ENCODE peak calls at places on chromosomes 3 and 15, in five cellular contexts. U, N, P, H and F are unnamed samples.

GRCh38 chr3:43867673-43868072 is 176.9 kb downstream of the ABHD5 start:
- DNase-seq in U (no peak), N (peak; percentile 86), P (peak; percentile 79), H (no peak), F (peak; percentile 46)

GRCh38 chr3:169661567-169662214 is 1.8 kb downstream of the MECOM start:
- DNase-seq in U (peak; percentile 27), N (no peak), P (peak; percentile 51), H (peak; percentile 65), F (no peak)

GRCh38 chr3:12758025-12758830 is 831 bp downstream of the TMEM40 start:
- DNase-seq in U (no peak), N (peak; percentile 27), P (peak; percentile 83), H (peak; percentile 53), F (no peak)

GRCh38 chr3:19934098-19934566 is at the start of gene EFHB:
- DNase-seq in U (peak; percentile 48), N (no peak), P (peak; percentile 27), H (no peak), F (no peak)

GRCh38 chr3:53312832-53313231 is 34.5 kb downstream of the DCP1A start:
- DNase-seq in U (no peak), N (no peak), P (no peak), H (no peak), F (no peak)

GRCh38 chr3:67783281-67784250 is 129.2 kb upstream of the SUCLG2 start:
- DNase-seq in U (no peak), N (no peak), P (peak; percentile 29), H (no peak), F (no peak)

GRCh38 chr3:160473233-160473632 is 23.6 kb upstream of the TRIM59 start:
- DNase-seq in U (no peak), N (peak; percentile 57), P (peak; percentile 94), H (no peak), F (no peak)

GRCh38 chr3:4532535-4533112 is 39.5 kb downstream of the ITPR1 start:
- DNase-seq in U (no peak), N (no peak), P (no peak), H (no peak), F (no peak)

GRCh38 chr15:64050281-64051092 is 4.2 kb upstream of the DAPK2 start:
- DNase-seq in U (no peak), N (no peak), P (no peak), H (no peak), F (no peak)

GRCh38 chr15:66249623-66250174 is 3.9 kb downstream of the MEGF11 start:
- DNase-seq in U (no peak), N (no peak), P (no peak), H (no peak), F (no peak)

GRCh38 chr3:52527732-52528595 is 5.7 kb downstream of the NT5DC2 start:
- DNase-seq in U (no peak), N (no peak), P (no peak), H (no peak), F (no peak)

GRCh38 chr15:99135194-99135593 is 30.3 kb downstream of the SYNM start:
- DNase-seq in U (peak; percentile 7), N (no peak), P (peak; percentile 37), H (peak; percentile 59), F (no peak)

GRCh38 chr3:171972965-171973364 is 66.4 kb upstream of the FNDC3B start:
- DNase-seq in U (no peak), N (no peak), P (no peak), H (no peak), F (peak; percentile 48)

GRCh38 chr3:32420138-32420981 is 28.7 kb downstream of the CMTM7 start:
- DNase-seq in U (peak; percentile 76), N (no peak), P (peak; percentile 77), H (peak; percentile 73), F (peak; percentile 86)

GRCh38 chr3:52372822-52373504 is 56.8 kb downstream of the DNAH1 start:
- DNase-seq in U (peak; percentile 27), N (no peak), P (no peak), H (no peak), F (no peak)

GRCh38 chr3:23761440-23761896 is 44.3 kb upstream of the UBE2E1 start:
- DNase-seq in U (peak; percentile 28), N (no peak), P (peak; percentile 28), H (peak; percentile 44), F (no peak)

GRCh38 chr3:190320594-190321362 is 1.5 kb downstream of the CLDN1 start:
- DNase-seq in U (no peak), N (no peak), P (no peak), H (no peak), F (no peak)

GRCh38 chr15:75928680-75929608 is 25.3 kb downstream of the FBXO22 start:
- DNase-seq in U (no peak), N (no peak), P (peak; percentile 38), H (no peak), F (no peak)

GRCh38 chr15:53202876-53203275 is 412.7 kb upstream of the ONECUT1 start:
- DNase-seq in U (no peak), N (no peak), P (no peak), H (no peak), F (no peak)

GRCh38 chr3:165254812-165255211 is 58.6 kb upstream of the SLITRK3 start:
- DNase-seq in U (no peak), N (no peak), P (peak; percentile 43), H (no peak), F (peak; percentile 35)

GRCh38 chr15:39942101-39942752 is 8.3 kb downstream of the EIF2AK4 start:
- DNase-seq in U (no peak), N (no peak), P (peak; percentile 47), H (no peak), F (no peak)

DNA sequence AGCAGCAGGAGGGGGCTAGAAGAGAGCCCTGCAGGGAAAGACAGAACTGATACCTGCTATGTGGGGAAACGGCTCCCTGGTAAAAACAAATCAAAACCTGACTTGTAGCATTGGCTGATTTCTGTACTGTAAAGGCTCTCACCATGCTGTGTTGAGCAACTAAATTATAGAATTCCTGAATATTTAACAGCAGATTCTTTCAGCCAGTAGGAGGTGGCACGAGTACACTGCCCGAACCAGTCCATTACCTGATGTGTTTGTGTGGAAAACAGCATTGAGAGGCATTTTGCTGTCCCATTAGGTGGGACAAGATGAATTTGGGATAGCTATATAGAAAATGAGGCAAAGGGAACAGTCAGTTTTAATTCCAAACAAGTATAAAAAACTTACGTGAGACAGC is 201.2 kb downstream of the ATP10A start:
- DNase-seq in U (no peak), N (no peak), P (no peak), H (no peak), F (no peak)
- TF ChIP-seq CTCF in U (no peak), N (peak; percentile 29), P (peak; percentile 10), H (no peak), F (peak; percentile 15)

DNA sequence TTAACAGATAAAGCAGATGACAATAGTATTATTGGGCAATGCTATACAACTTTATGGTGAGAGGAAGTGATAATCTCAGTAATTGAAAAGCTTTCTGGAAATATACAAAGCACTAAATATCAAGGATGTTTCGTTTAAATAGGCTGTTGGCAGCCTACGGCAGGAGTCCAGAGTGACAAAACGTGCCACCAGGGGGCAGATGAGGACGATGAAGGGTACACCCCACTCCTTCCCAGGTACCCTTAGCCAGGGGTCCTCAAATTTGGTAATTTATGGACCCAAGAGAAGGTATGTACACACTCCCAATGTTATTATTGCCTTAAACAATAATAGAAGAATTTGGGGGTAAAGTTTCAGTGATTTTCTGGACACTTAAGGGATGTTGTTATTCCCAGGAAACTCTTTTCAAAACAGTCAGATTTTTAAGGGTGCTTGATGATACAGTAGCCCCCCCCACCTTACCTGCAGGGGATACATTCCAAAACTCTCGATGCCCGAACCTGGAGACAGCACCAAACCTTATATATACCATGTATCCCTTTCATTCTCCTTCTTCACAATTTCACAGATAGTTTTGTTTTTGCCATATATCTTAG is 1.4 kb upstream of the MAGEL2 start:
- DNase-seq in U (peak; percentile 57), N (no peak), P (no peak), H (no peak), F (no peak)
- TF ChIP-seq CTCF in U (peak; percentile 66), N (peak; percentile 43), P (peak; percentile 50), H (peak; percentile 6), F (peak; percentile 59)

GRCh38 chr15:57377478-57377847 is 1.2 kb downstream of the CGNL1 start:
- DNase-seq in U (no peak), N (no peak), P (no peak), H (no peak), F (no peak)
- TF ChIP-seq CTCF in U (no peak), N (no peak), P (no peak), H (no peak), F (peak; percentile 31)

DNA sequence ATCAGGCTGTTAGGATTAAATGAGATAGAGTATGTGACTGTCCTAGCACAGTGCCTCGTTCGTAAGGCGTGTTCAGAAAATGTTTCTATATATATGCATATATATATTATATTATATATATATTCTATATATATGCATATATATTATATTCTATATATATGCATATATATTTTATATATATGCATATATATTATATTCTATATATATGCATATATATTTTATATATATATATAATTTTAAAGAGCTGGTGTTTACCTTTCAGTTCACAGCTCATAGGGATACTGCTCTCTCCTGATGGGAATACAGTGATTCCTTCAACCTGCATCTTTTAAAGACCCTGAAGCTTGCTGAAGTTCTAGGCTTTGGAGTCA is 702 bp downstream of the NDUFB4 start:
- DNase-seq in U (no peak), N (no peak), P (no peak), H (no peak), F (no peak)
- TF ChIP-seq CTCF in U (no peak), N (no peak), P (no peak), H (no peak), F (no peak)

DNA sequence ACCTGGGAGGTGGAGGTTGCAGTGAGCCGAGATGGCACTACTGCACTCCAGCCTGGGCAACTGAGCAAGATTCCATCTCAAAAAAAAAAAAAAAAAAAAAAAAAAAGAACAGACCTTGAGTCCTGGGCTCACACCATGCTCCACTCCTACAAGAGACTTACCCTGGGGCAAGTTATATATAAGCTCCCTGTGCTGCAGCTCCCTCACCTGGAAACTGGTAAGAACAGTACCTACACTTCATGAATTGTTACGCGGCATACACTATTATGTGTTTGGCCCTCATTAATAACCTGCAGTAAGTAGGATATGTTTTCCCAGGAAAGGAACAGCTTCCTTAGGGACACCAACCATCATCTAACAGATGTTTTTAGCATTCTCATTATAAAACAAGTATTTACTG is 119.6 kb downstream of the FMN1 start:
- DNase-seq in U (no peak), N (no peak), P (no peak), H (no peak), F (no peak)
- TF ChIP-seq CTCF in U (no peak), N (peak; percentile 9), P (no peak), H (no peak), F (peak; percentile 52)

DNA sequence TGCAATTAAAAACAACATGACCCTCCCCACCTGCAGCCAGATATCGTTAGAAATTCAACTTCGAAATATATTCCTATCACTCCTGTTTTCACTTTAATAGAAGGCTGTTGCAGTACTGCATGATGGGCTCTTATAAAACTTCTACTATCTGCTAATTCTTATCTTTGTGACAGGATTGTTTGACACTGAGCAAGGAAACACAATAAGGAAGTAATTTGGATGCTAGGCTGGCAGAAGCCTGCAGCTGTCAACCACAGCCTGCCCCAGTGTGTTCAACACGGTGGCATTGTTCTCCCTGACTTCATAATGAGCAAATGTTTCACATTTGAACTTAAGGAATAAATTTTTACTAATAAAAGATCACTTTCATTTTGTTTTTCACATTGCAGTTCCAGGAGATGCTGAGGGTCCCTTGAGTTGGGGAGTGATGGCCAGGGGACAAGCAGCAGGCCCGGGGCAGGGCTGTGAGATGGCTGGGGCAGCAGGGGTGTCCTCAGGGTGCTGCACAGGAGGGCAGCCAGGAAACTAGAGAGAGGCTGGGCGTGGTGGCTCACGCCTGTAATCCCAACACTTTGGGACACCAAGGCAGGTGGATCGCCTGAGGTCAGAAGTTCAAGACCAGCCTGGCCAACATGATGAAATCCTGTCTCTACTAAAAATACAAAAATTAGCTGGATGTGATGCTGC is 64.8 kb upstream of the SEC61A1 start:
- DNase-seq in U (no peak), N (no peak), P (no peak), H (no peak), F (no peak)
- TF ChIP-seq CTCF in U (no peak), N (no peak), P (no peak), H (no peak), F (no peak)